ENCODE peak calls at places on chromosomes 5 and 9, in seven cellular contexts. J is activated T-cell treated with anti-CD3 and anti-CD28 coated beads for 1 hour; G is GM04503; R is caudate nucleus; L is mammary epithelial cell; C is upper lobe of right lung; N is activated CD8-positive, alpha-beta memory T cell treated with anti-CD3 and anti-CD28 coated beads, Interleukin-2, amount 10 ng/mL, durations not matched to agents 7 days and 5 days. V is an unnamed sample.

GRCh38 chr5:40046792-40047191 is 622.0 kb upstream of the DAB2 start:
- DNase-seq in G (no peak), L (peak), C (no peak), J (no peak), N (no peak), R (no peak), V (no peak)

GRCh38 chr5:157312492-157312891 is 46.6 kb downstream of the CYFIP2 start:
- DNase-seq in G (no peak), J (peak), C (no peak), R (peak), L (peak), N (peak), V (no peak)

GRCh38 chr5:180825768-180826525 is 23.3 kb upstream of the MGAT1 start:
- DNase-seq in J (no peak), N (no peak), G (peak), C (no peak), R (no peak), L (peak), V (no peak)

GRCh38 chr9:82670726-82671125 is 392.2 kb downstream of the RASEF start:
- DNase-seq in C (no peak), G (no peak), L (no peak), R (no peak), J (no peak), N (no peak), V (no peak)

GRCh38 chr5:34500236-34500836 is 155.8 kb upstream of the RAI14 start:
- DNase-seq in G (no peak), L (no peak), R (no peak), N (no peak), J (no peak), C (no peak), V (peak)

GRCh38 chr9:15735083-15735974 is 182.5 kb downstream of the CCDC171 start:
- DNase-seq in L (peak), R (no peak), G (peak), N (no peak), C (no peak), J (no peak), V (no peak)

GRCh38 chr5:148937239-148937638 is 110.8 kb downstream of the ADRB2 start:
- DNase-seq in R (no peak), N (no peak), L (peak), J (no peak), G (no peak), C (no peak), V (no peak)

GRCh38 chr5:58934629-58935097 is 351.8 kb downstream of the RAB3C start:
- DNase-seq in G (no peak), R (no peak), C (no peak), L (no peak), N (no peak), J (no peak), V (no peak)

GRCh38 chr5:83972236-83972635 is 251.6 kb upstream of the HAPLN1 start:
- DNase-seq in N (no peak), R (no peak), L (peak), G (no peak), J (no peak), C (no peak), V (no peak)

GRCh38 chr5:138724470-138725146 is 28.6 kb upstream of the CTNNA1 start:
- DNase-seq in C (peak), J (no peak), L (peak), G (peak), N (no peak), R (no peak), V (no peak)

GRCh38 chr9:72540348-72540873 is 19.0 kb downstream of the TMC1 start:
- DNase-seq in N (no peak), C (no peak), R (no peak), J (no peak), G (peak), L (peak), V (no peak)

GRCh38 chr9:89612566-89613278 is 7.9 kb downstream of the GADD45G start:
- DNase-seq in G (no peak), R (no peak), L (no peak), J (no peak), N (no peak), C (no peak), V (no peak)

GRCh38 chr5:134453016-134453415 is 41.3 kb upstream of the CDKN2AIPNL start:
- DNase-seq in J (no peak), G (peak), C (no peak), N (no peak), R (no peak), L (no peak), V (no peak)

GRCh38 chr9:4413856-4414255 is 76.4 kb upstream of the SLC1A1 start:
- DNase-seq in L (no peak), C (no peak), R (no peak), G (no peak), N (no peak), J (no peak), V (no peak)

GRCh38 chr9:128899566-128900322 is 17.8 kb downstream of the LRRC8A start:
- DNase-seq in R (no peak), L (peak), J (no peak), C (no peak), N (peak), G (no peak), V (no peak)

GRCh38 chr5:131664929-131665328 is 29.9 kb upstream of the RAPGEF6 start:
- DNase-seq in C (no peak), J (no peak), R (no peak), L (no peak), G (no peak), N (no peak), V (no peak)

GRCh38 chr5:147346006-147346561 is 111.3 kb downstream of the STK32A start:
- DNase-seq in N (no peak), L (no peak), R (no peak), J (no peak), G (no peak), C (no peak), V (no peak)

GRCh38 chr5:134534058-134534725 is 8.7 kb downstream of the JADE2 start:
- DNase-seq in L (no peak), N (no peak), J (no peak), R (no peak), G (no peak), C (no peak), V (no peak)

GRCh38 chr5:58383459-58383858 is 76.4 kb downstream of the PLK2 start:
- DNase-seq in C (no peak), J (no peak), L (peak), G (no peak), N (no peak), R (no peak), V (no peak)

GRCh38 chr5:179261301-179262125 is 83.7 kb downstream of the ADAMTS2 start:
- DNase-seq in N (no peak), R (no peak), L (no peak), G (no peak), J (no peak), C (peak), V (no peak)

GRCh38 chr9:106875548-106875947 is 12.6 kb downstream of the ZNF462 start:
- DNase-seq in N (no peak), C (no peak), L (no peak), J (no peak), R (no peak), G (no peak), V (no peak)

GRCh38 chr9:82894961-82895902 is 167.7 kb downstream of the RASEF start:
- DNase-seq in C (no peak), G (no peak), J (no peak), L (no peak), R (no peak), N (no peak), V (no peak)

GRCh38 chr5:151758141-151758429 is 346 bp downstream of the ATOX1 start:
- DNase-seq in R (no peak), L (no peak), N (no peak), G (no peak), C (peak), J (no peak), V (no peak)

GRCh38 chr5:161546463-161547301 is at the start of gene GABRB2:
- DNase-seq in R (peak), J (no peak), G (no peak), N (peak), C (peak), L (peak), V (peak)

GRCh38 chr5:134649163-134649916 is 755 bp downstream of the SEC24A start:
- DNase-seq in L (peak), J (no peak), N (peak), G (no peak), R (no peak), C (no peak), V (no peak)

GRCh38 chr5:21159526-21160059 is 1171.6 kb upstream of the CDH18 start:
- DNase-seq in J (no peak), C (no peak), G (no peak), R (no peak), N (no peak), L (peak), V (no peak)

V was measured in GM06990.